ENCODE peak calls at places on chromosomes 11 and 22, in nine cellular contexts. L is stimulated activated CD4-positive, alpha-beta T cell treated with anti-CD3 and anti-CD28 coated beads, Interleukin-15, amount 100 ng/mL, for 1 hour; T is HEK293T; R is AG10803; V is AML-193; E is G401; A is activated T-cell treated with anti-CD3 and anti-CD28 coated beads for 1 hour; W is nephron progenitor cell; H is psoas muscle. Z is an unnamed sample.

GRCh38 chr11:27698872-27699241 is 1.4 kb downstream of the BDNF start:
- DNase-seq in L (no peak), T (peak; percentile 82), R (peak; percentile 90), V (peak; percentile 32), E (peak; percentile 92), A (peak; percentile 28), W (peak; percentile 95), H (peak; percentile 83), Z (peak; percentile 87)

GRCh38 chr11:31997955-31998354 is 92.9 kb upstream of the RCN1 start:
- DNase-seq in L (no peak), T (no peak), R (no peak), V (no peak), E (no peak), A (no peak), W (no peak), H (no peak), Z (no peak)

GRCh38 chr22:41482319-41482935 is 13.5 kb downstream of the ACO2 start:
- DNase-seq in L (no peak), T (no peak), R (peak; percentile 70), V (no peak), E (peak; percentile 31), A (no peak), W (no peak), H (no peak), Z (no peak)

GRCh38 chr11:17443423-17443822 is 33.2 kb downstream of the ABCC8 start:
- DNase-seq in L (no peak), T (no peak), R (no peak), V (no peak), E (no peak), A (no peak), W (no peak), H (no peak), Z (no peak)

GRCh38 chr22:46609175-46609690 is 11.0 kb upstream of the GRAMD4 start:
- DNase-seq in L (no peak), T (no peak), R (no peak), V (no peak), E (no peak), A (no peak), W (no peak), H (no peak), Z (no peak)

GRCh38 chr11:64723117-64723906 is at the start of gene NRXN2:
- DNase-seq in L (peak; percentile 70), T (peak; percentile 93), R (peak; percentile 78), V (peak; percentile 44), E (peak; percentile 97), A (peak; percentile 72), W (peak; percentile 88), H (peak; percentile 92), Z (peak; percentile 82)

GRCh38 chr11:134439181-134439580 is 27.1 kb upstream of the B3GAT1 start:
- DNase-seq in L (no peak), T (no peak), R (no peak), V (no peak), E (peak; percentile 10), A (no peak), W (no peak), H (no peak), Z (no peak)

GRCh38 chr11:76443254-76443935 is 1.4 kb upstream of the EMSY start:
- DNase-seq in L (no peak), T (no peak), R (no peak), V (no peak), E (peak; percentile 3), A (no peak), W (peak; percentile 8), H (no peak), Z (no peak)

GRCh38 chr11:65446446-65447277 is 24.1 kb downstream of the NEAT1 start:
- DNase-seq in L (no peak), T (no peak), R (peak; percentile 59), V (no peak), E (peak; percentile 20), A (no peak), W (no peak), H (peak; percentile 87), Z (no peak)

Z was measured in neural crest cell.